ENCODE peak calls at places on chromosome 10, in five cellular contexts. P is dorsolateral prefrontal cortex; X is neural crest cell; Z is activated effector memory CD4-positive, alpha-beta T cell treated with Interleukin-2 at 50 U/mL for 16 hours; W is NCI-H1436. H is an unnamed sample.

GRCh38 chr10:73902351-73902750 is 8.6 kb upstream of the PLAU start:
- DNase-seq in P (no peak), W (no peak), Z (no peak), X (no peak), H (no peak)

GRCh38 chr10:47380341-47381215 is 3.5 kb downstream of the ZNF488 start:
- DNase-seq in P (no peak), X (no peak), W (no peak), Z (no peak), H (peak)

GRCh38 chr10:31374146-31374696 is 55.2 kb downstream of the ZEB1 start:
- DNase-seq in X (no peak), Z (no peak), W (no peak), P (no peak), H (no peak)

GRCh38 chr10:128147064-128147463 is 20.8 kb upstream of the MKI67 start:
- DNase-seq in W (no peak), X (no peak), P (no peak), Z (no peak), H (no peak)

GRCh38 chr10:15715619-15716227 is 4.0 kb downstream of the ITGA8 start:
- DNase-seq in X (no peak), P (no peak), W (no peak), Z (no peak), H (no peak)

GRCh38 chr10:113087082-113088029 is 137.3 kb downstream of the TCF7L2 start:
- DNase-seq in X (no peak), P (no peak), W (no peak), Z (no peak), H (no peak)

GRCh38 chr10:87816842-87817178 is 1.2 kb downstream of the ATAD1 start:
- DNase-seq in X (no peak), P (no peak), W (no peak), Z (no peak), H (no peak)

GRCh38 chr10:73357821-73358220 is 843 bp downstream of the CFAP70 start:
- DNase-seq in W (no peak), Z (no peak), X (no peak), P (no peak), H (no peak)

GRCh38 chr10:37263304-37263703 is 137.9 kb downstream of the ANKRD30A start:
- DNase-seq in P (no peak), X (no peak), W (no peak), Z (no peak), H (no peak)

GRCh38 chr10:104233817-104234216 is 1.7 kb upstream of the CFAP43 start:
- DNase-seq in W (no peak), P (no peak), Z (no peak), X (no peak), H (no peak)

GRCh38 chr10:73218466-73219191 is 28.4 kb downstream of the DNAJC9 start:
- DNase-seq in W (no peak), Z (no peak), P (no peak), X (no peak), H (no peak)

GRCh38 chr10:48937796-48938195 is 1.8 kb downstream of the LRRC18 start:
- DNase-seq in W (no peak), P (no peak), Z (no peak), X (no peak), H (no peak)

GRCh38 chr10:119526606-119527592 is 15.6 kb downstream of the RGS10 start:
- DNase-seq in W (no peak), X (no peak), Z (no peak), P (no peak), H (no peak)

GRCh38 chr10:5043716-5044115 is 40.1 kb upstream of the AKR1C2 start:
- DNase-seq in Z (no peak), P (no peak), W (peak), X (no peak), H (no peak)

GRCh38 chr10:132509506-132510173 is 27.9 kb upstream of the INPP5A start:
- DNase-seq in P (no peak), Z (no peak), X (no peak), W (no peak), H (no peak)

GRCh38 chr10:11201911-11202310 is 184.2 kb downstream of the CELF2 start:
- DNase-seq in P (no peak), Z (no peak), X (no peak), W (no peak), H (no peak)

GRCh38 chr10:127153166-127153565 is 43.2 kb downstream of the INSYN2A start:
- DNase-seq in W (no peak), P (no peak), X (no peak), Z (no peak), H (no peak)

GRCh38 chr10:124732931-124733536 is 11.1 kb downstream of the FAM53B start:
- DNase-seq in P (no peak), W (no peak), Z (peak), X (no peak), H (peak)